ENCODE peak calls at places on chromosomes 7 and 10, in five cellular contexts. N is PC-9, C is GM23338, Y is PC-3, S is HCT116. I is an unnamed sample.

GRCh38 chr7:129843365-129843898 is 109.3 kb downstream of the UBE2H start:
- DNase-seq in N (no peak), C (peak), Y (no peak), S (no peak), I (no peak)

GRCh38 chr7:148255333-148255732 is 335.2 kb upstream of the C7orf33 start:
- DNase-seq in N (no peak), C (no peak), Y (peak), S (no peak), I (no peak)

GRCh38 chr10:13857465-13857864 is 270.7 kb downstream of the PRPF18 start:
- DNase-seq in N (no peak), C (no peak), Y (no peak), S (no peak), I (no peak)

GRCh38 chr7:20304366-20304765 is 26.3 kb upstream of the ITGB8 start:
- DNase-seq in N (no peak), C (peak), Y (peak), S (no peak), I (no peak)

GRCh38 chr7:127189885-127190284 is 62.9 kb downstream of the GRM8 start:
- DNase-seq in N (no peak), C (peak), Y (no peak), S (no peak), I (no peak)

GRCh38 chr10:110209926-110210662 is 2.7 kb downstream of the MXI1 start:
- DNase-seq in N (no peak), C (peak), Y (peak), S (no peak), I (peak)

GRCh38 chr10:79073784-79074432 is 5.1 kb downstream of the ZMIZ1 start:
- DNase-seq in N (no peak), C (no peak), Y (peak), S (no peak), I (peak)

GRCh38 chr7:919924-920341 is 34.5 kb downstream of the ADAP1 start:
- DNase-seq in N (no peak), C (no peak), Y (no peak), S (no peak), I (no peak)

GRCh38 chr10:48929413-48929990 is 10.1 kb downstream of the LRRC18 start:
- DNase-seq in N (no peak), C (no peak), Y (no peak), S (no peak), I (no peak)

GRCh38 chr10:123614888-123615287 is 51.3 kb upstream of the GPR26 start:
- DNase-seq in N (no peak), C (peak), Y (peak), S (peak), I (peak)

GRCh38 chr10:119466655-119467054 is 75.9 kb downstream of the RGS10 start:
- DNase-seq in N (peak), C (no peak), Y (peak), S (no peak), I (no peak)

GRCh38 chr10:69179089-69179742 is 818 bp upstream of the SUPV3L1 start:
- DNase-seq in N (no peak), C (no peak), Y (no peak), S (no peak), I (no peak)

GRCh38 chr7:100065452-100066186 is 15.9 kb downstream of the ZNF3 start:
- DNase-seq in N (no peak), C (no peak), Y (no peak), S (no peak), I (peak)

GRCh38 chr10:27658788-27659187 is 86.8 kb downstream of the MKX start:
- DNase-seq in N (no peak), C (no peak), Y (peak), S (peak), I (no peak)

GRCh38 chr7:17773289-17773626 is 167.0 kb downstream of the SNX13 start:
- DNase-seq in N (peak), C (no peak), Y (peak), S (no peak), I (no peak)

GRCh38 chr7:2403718-2404648 is 572 bp downstream of the CHST12 start:
- DNase-seq in N (no peak), C (peak), Y (peak), S (no peak), I (peak)

GRCh38 chr7:149736478-149737360 is 36.7 kb downstream of the ZNF467 start:
- DNase-seq in N (no peak), C (no peak), Y (no peak), S (no peak), I (no peak)

GRCh38 chr7:55641273-55641691 is 69.0 kb upstream of the VOPP1 start:
- DNase-seq in N (peak), C (peak), Y (peak), S (peak), I (peak)

GRCh38 chr7:132516042-132516840 is 60.0 kb downstream of the PLXNA4 start:
- DNase-seq in N (no peak), C (no peak), Y (peak), S (no peak), I (peak)

GRCh38 chr7:11212080-11212711 is 238.5 kb downstream of the PHF14 start:
- DNase-seq in N (peak), C (peak), Y (peak), S (peak), I (peak)
- H2AFZ ChIP-seq in N (no peak), C (no peak), Y (peak), S (no peak), I (no peak)

GRCh38 chr10:3755440-3756359 is 29.3 kb downstream of the KLF6 start:
- DNase-seq in N (peak), C (no peak), Y (peak), S (no peak), I (peak)

GRCh38 chr10:3756360-3756740 is 28.7 kb downstream of the KLF6 start:
- DNase-seq in N (no peak), C (no peak), Y (no peak), S (no peak), I (no peak)

GRCh38 chr10:3757638-3758490 is 27.1 kb downstream of the KLF6 start:
- DNase-seq in N (peak), C (no peak), Y (peak), S (no peak), I (no peak)

GRCh38 chr10:3757250-3757637 is 27.8 kb downstream of the KLF6 start:
- DNase-seq in N (peak), C (no peak), Y (no peak), S (no peak), I (no peak)

DNA sequence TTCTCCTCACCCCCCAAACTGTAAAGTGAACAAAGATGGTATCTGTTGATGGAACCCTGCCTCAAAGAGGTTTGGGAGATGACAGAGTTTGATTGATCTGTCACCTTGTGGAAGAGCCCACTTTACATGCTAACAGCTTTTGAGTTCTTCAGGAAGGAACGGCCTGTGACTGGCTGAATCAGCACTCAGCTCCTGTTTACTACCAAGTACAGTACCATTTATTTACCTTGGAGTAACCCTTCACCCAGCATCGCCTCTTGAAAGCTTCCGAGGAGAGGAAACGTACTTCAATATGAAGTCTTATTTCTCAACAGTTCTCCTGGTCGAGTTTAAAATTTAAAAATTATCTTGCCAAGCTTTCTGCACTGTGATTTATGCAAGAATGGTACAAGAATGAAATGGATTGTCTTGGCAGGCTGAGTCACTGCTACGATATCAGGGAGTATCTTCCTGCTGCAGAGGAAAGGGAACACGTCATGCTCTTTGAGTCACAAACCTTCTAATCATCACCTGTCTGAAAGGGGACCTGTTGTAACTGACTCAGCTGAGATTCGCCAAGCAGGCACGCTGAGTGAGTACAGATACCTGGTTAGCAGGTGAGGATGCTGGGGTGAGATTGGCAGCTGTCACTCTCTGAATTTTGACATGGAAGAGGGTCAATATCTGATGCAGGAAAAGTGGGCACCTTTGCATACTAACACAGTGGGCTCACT is 30.1 kb downstream of the KLF6 start:
- DNase-seq in N (peak), C (no peak), Y (peak), S (peak), I (peak)
- H2AFZ ChIP-seq in N (no peak), C (no peak), Y (no peak), S (peak), I (no peak)

GRCh38 chr10:4701016-4701415 is 125.0 kb upstream of the AKR1E2 start:
- DNase-seq in N (no peak), C (no peak), Y (peak), S (no peak), I (peak)
- H2AFZ ChIP-seq in N (no peak), C (no peak), Y (peak), S (peak), I (peak)

GRCh38 chr7:37224746-37225145 is 223.9 kb downstream of the ELMO1 start:
- DNase-seq in N (no peak), C (no peak), Y (no peak), S (no peak), I (no peak)

GRCh38 chr7:37220664-37221063 is 228.0 kb downstream of the ELMO1 start:
- DNase-seq in N (no peak), C (no peak), Y (no peak), S (no peak), I (no peak)

GRCh38 chr7:37230221-37230620 is 218.4 kb downstream of the ELMO1 start:
- DNase-seq in N (no peak), C (no peak), Y (no peak), S (no peak), I (no peak)

GRCh38 chr7:37229381-37229780 is 219.3 kb downstream of the ELMO1 start:
- DNase-seq in N (no peak), C (no peak), Y (no peak), S (no peak), I (no peak)

GRCh38 chr7:37225255-37226012 is 223.2 kb downstream of the ELMO1 start:
- DNase-seq in N (no peak), C (peak), Y (no peak), S (no peak), I (no peak)
- H2AFZ ChIP-seq in N (no peak), C (no peak), Y (no peak), S (no peak), I (no peak)

DNA sequence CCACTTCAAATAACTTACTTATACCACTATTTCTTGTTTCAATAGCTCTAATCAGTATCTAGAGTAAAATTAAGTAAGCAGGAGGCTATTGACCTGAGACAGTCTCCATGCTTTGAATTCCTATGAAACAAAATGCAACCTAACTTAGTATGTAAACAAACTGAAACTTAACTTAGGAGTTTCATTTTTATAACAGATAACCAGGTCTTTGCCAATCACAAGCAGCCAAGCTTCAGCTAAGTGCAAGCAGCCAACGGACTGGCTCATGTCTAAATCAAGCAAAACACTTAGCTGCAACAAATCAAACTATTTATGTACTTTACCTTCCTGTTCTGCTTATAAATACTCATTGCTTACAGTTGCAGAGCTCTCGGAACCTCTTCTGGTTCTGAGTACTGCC is 4.4 kb upstream of the GSTK1 start:
- DNase-seq in N (no peak), C (no peak), Y (no peak), S (no peak), I (no peak)
- H2AFZ ChIP-seq in N (peak), C (peak), Y (no peak), S (peak), I (no peak)

DNA sequence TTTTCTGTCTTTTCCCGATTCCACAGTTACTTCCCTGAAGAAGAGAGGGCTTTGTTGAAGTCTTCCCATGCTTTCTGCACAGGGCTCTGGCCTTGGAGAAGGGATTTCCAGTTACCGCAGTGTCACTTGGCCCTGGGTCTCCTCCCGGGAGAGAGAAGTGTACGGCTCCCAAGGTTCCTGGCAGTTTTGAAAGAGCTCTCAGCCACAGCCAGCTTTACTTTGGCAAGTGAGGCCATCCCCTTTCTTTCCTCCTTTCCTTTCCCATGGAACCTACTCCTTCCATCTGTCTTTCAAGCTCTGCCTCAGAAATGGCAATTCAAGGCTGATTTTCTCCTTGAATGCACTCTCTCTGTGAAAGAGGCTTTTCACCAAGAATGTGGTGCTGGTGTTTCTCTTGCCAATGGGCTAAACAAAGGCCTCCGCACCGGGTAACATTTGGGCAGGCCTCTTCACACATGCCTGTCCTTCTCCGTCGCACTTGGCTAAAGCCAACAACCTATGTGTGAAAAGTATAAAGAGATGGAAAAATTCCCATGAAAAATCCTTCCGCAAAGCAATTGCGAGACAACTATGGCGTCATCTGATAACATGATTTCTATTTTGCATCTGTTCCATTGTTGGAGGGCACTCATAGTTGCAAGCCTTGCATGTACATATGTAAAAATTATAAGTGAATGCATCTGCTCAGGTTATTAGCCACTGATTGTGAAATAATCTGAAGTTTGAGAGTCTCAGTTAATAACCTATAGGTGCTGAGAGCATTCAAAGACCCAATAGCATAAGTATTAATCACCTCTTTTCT is 125.4 kb downstream of the PFKFB3 start:
- DNase-seq in N (no peak), C (no peak), Y (no peak), S (no peak), I (no peak)
- H2AFZ ChIP-seq in N (no peak), C (no peak), Y (no peak), S (no peak), I (no peak)

I was measured in endothelial cell of umbilical vein.